ENCODE peak calls at places on chromosomes 5 and 9, in nine cellular contexts. M, U, I, D, V, L, K, P and H are unnamed samples. For H3K9me3, the result is how much of the 10 kb centered on the place peaks cover.

GRCh38 chr9:89779416-89779815 is 174.6 kb downstream of the GADD45G start:
- DNase-seq in V (peak), D (no peak), I (no peak), P (no peak), M (no peak), K (no peak), U (no peak), L (no peak), H (no peak)

GRCh38 chr9:36928670-36929349 is 105.3 kb downstream of the PAX5 start:
- DNase-seq in P (no peak), I (no peak), L (peak), D (no peak), V (no peak), U (no peak), M (no peak), K (no peak), H (no peak)

GRCh38 chr5:75710630-75711029 is 6.6 kb downstream of the POC5 start:
- DNase-seq in D (no peak), M (no peak), U (no peak), I (no peak), P (no peak), V (no peak), L (no peak), K (no peak), H (no peak)

GRCh38 chr5:89236900-89237299 is 353.9 kb upstream of the MEF2C start:
- DNase-seq in K (no peak), D (no peak), M (no peak), I (no peak), V (peak), L (no peak), P (no peak), U (no peak), H (no peak)

GRCh38 chr5:150734579-150735384 is 24.0 kb downstream of the DCTN4 start:
- DNase-seq in L (no peak), M (peak), U (peak), V (no peak), I (peak), D (peak), P (no peak), K (no peak), H (no peak)

GRCh38 chr9:115015018-115015635 is 84.7 kb upstream of the TNFSF8 start:
- DNase-seq in L (peak), P (peak), I (no peak), M (no peak), K (peak), D (no peak), V (peak), U (no peak), H (no peak)

GRCh38 chr9:88092699-88093359 is 45.4 kb downstream of the SPATA31C2 start:
- DNase-seq in M (peak), I (no peak), K (no peak), P (no peak), V (peak), L (peak), U (no peak), D (peak), H (no peak)

GRCh38 chr9:101119206-101119819 is 90.8 kb downstream of the PLPPR1 start:
- DNase-seq in U (peak), V (no peak), M (no peak), D (peak), I (no peak), K (peak), L (peak), P (peak), H (no peak)

GRCh38 chr5:148739524-148739923 is 85.2 kb upstream of the HTR4 start:
- DNase-seq in K (no peak), D (no peak), L (no peak), U (no peak), P (no peak), I (no peak), V (peak), M (no peak), H (no peak)

GRCh38 chr5:143314664-143315063 is 88.8 kb downstream of the NR3C1 start:
- DNase-seq in K (no peak), U (no peak), P (no peak), L (peak), I (no peak), D (no peak), V (peak), M (no peak), H (no peak)

GRCh38 chr9:77595426-77596051 is 52.6 kb downstream of the GNA14 start:
- DNase-seq in D (no peak), M (no peak), V (no peak), I (no peak), U (no peak), L (peak), K (no peak), P (peak), H (no peak)

DNA sequence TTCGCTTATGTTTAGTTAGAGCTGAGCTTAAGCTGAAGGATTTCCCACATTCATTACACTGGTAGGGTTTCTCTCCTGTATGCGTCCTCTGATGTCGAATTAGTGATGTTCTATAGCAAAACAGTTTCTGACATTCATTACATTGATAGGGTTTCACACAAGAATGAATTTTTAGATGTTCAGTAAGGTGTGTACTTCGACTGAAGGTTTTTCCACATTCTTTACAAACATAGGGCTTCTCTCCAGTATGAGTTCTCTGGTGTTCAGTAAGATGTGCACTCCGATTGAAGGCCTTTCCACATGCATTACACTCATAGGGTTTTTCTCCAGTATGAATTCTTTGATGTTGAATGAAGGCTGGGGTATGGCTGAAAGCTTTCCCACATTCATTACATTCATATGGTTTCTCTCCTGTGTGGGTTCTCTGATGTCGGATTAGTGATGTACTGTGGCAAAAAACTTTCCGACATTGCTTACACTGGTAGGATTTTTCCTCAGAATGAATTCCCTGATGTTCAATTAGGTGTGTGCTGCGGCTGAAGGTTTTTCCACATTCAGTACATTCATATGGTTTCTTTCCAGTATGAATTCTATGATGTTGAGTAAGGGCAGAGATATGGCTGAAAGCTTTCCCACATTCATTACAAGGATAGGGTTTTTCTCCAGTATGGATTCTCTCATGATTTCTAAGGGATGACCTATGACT is 14.6 kb downstream of the ZNF883 start:
- DNase-seq in P (no peak), I (no peak), L (no peak), K (no peak), M (no peak), D (no peak), V (peak), U (no peak), H (no peak)
- H3K9me3 ChIP-seq in P (under half), I (under half), L (under half), K (half or more), M (half or more), D (half or more), V (under half), U (half or more), H (under half)

GRCh38 chr9:17322882-17323864 is 188.3 kb downstream of the CNTLN start:
- DNase-seq in D (no peak), P (peak), U (no peak), L (no peak), I (no peak), M (no peak), K (no peak), V (no peak), H (no peak)
- H3K4me3 ChIP-seq in D (no peak), P (no peak), U (no peak), L (no peak), I (no peak), M (no peak), K (no peak), V (no peak), H (no peak)

DNA sequence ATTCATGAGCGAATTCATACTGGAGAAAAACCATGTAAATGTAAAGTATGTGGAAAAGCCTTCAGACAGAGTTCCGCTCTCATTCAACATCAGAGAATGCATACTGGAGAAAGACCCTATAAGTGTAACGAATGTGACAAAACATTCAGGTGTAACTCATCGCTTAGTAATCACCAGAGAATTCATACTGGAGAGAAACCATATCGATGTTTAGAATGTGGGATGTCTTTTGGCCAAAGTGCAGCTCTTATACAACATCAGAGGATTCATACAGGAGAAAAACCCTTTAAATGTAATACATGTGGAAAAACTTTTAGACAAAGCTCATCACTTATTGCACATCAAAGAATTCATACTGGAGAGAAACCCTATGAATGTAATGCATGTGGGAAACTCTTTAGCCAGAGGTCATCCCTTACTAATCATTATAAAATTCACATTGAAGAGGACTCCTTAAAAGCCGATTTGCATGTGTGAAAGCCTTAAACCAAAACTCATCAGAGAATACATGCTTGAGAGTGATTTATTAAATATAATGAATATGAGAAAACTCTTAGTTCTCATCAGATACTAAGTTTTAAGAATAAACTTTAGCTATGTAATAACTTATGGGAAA is 11.8 kb upstream of the ZFP2 start:
- DNase-seq in D (no peak), M (no peak), L (no peak), V (no peak), P (no peak), U (no peak), I (no peak), K (no peak), H (no peak)
- H3K9me3 ChIP-seq in D (half or more), M (half or more), L (under half), V (under half), P (under half), U (half or more), I (under half), K (half or more), H (under half)

DNA sequence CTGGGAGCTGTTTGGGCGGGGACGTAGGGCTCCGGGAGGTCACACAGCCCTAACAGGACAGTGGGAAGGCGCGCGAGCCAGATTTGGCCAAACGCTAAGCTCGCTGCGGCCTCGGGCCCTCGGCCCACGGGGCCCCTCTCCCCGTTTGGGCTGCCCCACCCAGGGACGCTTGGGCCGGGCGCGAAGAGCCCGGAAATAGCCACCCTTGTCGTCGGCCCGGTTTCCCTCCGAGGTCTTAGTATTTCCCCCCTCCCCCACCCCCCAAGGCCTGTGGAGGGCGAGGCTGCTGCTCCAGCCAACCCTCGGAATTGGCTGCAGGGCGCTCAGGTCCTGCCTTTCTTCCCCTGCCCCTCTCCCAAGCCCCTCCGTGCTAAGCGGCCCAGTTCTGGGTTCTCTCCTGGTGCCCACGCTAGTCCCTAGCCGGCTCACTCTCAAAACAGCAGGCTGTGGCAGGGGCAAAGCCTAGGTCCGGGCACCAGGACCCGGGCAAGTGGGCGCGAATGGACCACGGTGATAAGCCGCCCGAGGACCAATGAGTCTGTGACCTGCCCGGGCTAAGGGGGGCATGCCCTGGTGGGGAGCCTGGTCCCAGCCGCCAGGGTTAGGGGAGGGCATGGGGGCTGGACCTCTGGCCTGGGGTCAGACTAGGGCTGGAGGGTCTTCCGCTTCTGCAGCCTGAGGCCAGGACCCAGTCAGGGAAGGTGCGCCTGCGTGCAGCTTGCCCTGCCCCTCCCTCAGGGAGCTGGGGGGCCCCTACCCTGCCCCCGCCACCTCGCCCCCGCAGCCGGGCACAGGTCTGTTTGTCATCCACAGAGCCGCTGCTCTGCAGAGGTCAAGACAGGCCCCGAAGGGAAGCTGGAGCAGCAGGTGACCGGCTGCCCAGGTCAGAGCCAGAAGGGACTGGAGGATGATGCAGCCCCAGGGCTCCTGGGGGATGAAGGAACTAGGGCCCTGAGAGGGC is 5.0 kb upstream of the IRX4 start:
- DNase-seq in P (no peak), L (no peak), I (no peak), D (peak), K (no peak), U (no peak), M (no peak), V (no peak), H (no peak)
- H3K4me3 ChIP-seq in P (no peak), L (peak), I (no peak), D (no peak), K (peak), U (no peak), M (no peak), V (no peak), H (no peak)

GRCh38 chr5:141250576-141250975 is 5.4 kb downstream of the PCDHB15 start:
- DNase-seq in M (no peak), D (no peak), K (no peak), I (no peak), P (no peak), V (no peak), L (no peak), U (no peak), H (no peak)
- H3K9me3 ChIP-seq in M (half or more), D (half or more), K (half or more), I (under half), P (under half), V (under half), L (under half), U (half or more), H (under half)

GRCh38 chr9:33751536-33752129 is 43.7 kb upstream of the PRSS3 start:
- DNase-seq in D (no peak), M (no peak), V (no peak), P (no peak), I (no peak), U (no peak), K (no peak), L (no peak), H (no peak)

GRCh38 chr9:33752130-33752637 is 43.2 kb upstream of the PRSS3 start:
- DNase-seq in K (no peak), D (no peak), U (no peak), L (no peak), V (no peak), I (no peak), P (no peak), M (no peak), H (no peak)

GRCh38 chr9:33750307-33750838 is 45.0 kb upstream of the PRSS3 start:
- DNase-seq in K (no peak), V (no peak), P (peak), M (no peak), U (no peak), I (no peak), L (peak), D (no peak), H (no peak)

GRCh38 chr9:33748633-33749304 is 46.6 kb upstream of the PRSS3 start:
- DNase-seq in V (no peak), K (no peak), L (no peak), U (no peak), P (no peak), D (no peak), I (peak), M (no peak), H (no peak)

DNA sequence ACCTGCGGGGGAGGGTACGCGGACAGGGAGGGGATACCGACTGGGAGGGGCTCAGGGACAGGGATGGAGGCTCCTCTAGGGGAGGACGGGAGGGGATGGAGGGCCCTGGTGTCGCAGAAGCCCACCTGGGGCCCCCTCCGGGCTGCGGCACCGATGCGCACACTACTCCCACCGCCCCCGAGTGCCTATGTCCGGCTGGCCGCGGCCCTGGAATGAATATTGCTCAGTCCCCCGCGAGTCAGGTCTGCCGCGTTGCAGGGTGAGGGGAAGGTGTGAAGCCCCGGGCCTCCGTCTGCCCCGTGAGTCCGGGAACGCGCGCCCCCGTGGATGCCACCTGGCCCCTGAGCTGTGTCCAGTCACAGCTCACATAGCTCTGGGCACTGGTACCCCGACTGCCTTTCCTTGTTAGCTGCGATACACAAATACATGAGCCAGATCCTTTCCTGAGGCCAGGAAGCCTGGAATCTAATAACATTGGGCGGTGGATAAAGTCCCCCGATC is 44.5 kb upstream of the PRSS3 start:
- DNase-seq in D (no peak), K (no peak), P (peak), L (peak), I (no peak), U (no peak), M (no peak), V (no peak), H (no peak)
- H3K4me3 ChIP-seq in D (no peak), K (no peak), P (peak), L (peak), I (peak), U (no peak), M (peak), V (peak), H (peak)

DNA sequence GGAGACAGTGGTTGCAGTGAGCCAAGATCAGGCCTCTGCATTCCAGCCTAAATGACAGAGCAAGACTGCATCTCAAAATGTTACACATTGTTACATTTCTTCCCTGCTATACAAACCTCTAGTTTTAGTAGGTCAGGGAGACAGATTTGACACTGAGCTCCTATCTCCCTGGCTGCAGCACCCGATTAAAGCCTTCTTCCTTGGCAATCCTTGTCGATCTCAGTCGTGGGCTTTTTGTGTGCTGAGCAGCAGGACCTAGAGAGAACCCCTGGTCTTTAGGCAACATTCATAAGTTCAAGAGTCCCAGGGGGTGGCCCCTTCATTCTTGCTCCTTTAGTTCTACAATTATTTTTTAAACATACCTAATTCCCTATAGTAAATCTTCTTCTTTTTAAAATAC is 13.0 kb downstream of the SERINC5 start:
- DNase-seq in I (no peak), U (no peak), D (no peak), P (no peak), L (no peak), K (no peak), V (no peak), M (no peak), H (no peak)
- H3K9me3 ChIP-seq in I (under half), U (under half), D (under half), P (under half), L (under half), K (under half), V (under half), M (under half), H (under half)

GRCh38 chr5:120512068-120512467 is 48.0 kb downstream of the PRR16 start:
- DNase-seq in P (no peak), K (peak), M (no peak), D (no peak), V (no peak), I (no peak), U (no peak), L (no peak), H (no peak)

GRCh38 chr5:120509056-120509455 is 45.0 kb downstream of the PRR16 start:
- DNase-seq in U (no peak), L (no peak), D (no peak), I (no peak), K (no peak), P (no peak), V (peak), M (no peak), H (peak)

GRCh38 chr5:120510098-120510634 is 46.1 kb downstream of the PRR16 start:
- DNase-seq in U (no peak), M (no peak), I (no peak), L (no peak), V (no peak), P (no peak), K (no peak), D (no peak), H (no peak)

GRCh38 chr5:120512757-120513650 is 48.9 kb downstream of the PRR16 start:
- DNase-seq in P (no peak), D (no peak), K (no peak), V (no peak), L (no peak), I (no peak), U (no peak), M (no peak), H (no peak)

GRCh38 chr5:120510994-120511686 is 47.0 kb downstream of the PRR16 start:
- DNase-seq in I (no peak), M (no peak), K (no peak), D (no peak), V (no peak), U (no peak), L (no peak), P (peak), H (no peak)
- H3K4me3 ChIP-seq in I (no peak), M (no peak), K (no peak), D (no peak), V (no peak), U (no peak), L (no peak), P (no peak), H (no peak)

DNA sequence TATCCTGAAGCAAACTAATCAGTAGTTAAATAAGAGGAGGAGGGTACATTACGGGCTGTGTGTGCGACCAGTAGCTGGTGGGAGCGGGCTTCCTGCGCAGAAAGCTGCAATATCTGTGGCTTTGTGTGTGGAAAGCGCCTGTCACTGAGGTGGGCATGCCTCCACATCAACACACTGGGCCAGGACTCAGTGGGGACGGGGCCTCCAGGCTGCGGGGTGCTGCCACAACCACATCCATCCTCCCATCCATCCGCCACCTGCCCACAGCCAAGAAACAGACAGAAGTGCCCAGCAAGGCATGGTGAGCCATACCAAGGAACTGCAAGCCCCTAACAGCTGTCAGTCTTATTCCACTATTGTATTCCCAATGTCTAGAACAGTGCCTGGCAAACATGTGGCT is 73.4 kb downstream of the COL23A1 start:
- DNase-seq in V (no peak), U (no peak), M (peak), P (no peak), D (no peak), L (no peak), I (no peak), K (no peak), H (no peak)
- H3K9me3 ChIP-seq in V (under half), U (under half), M (under half), P (under half), D (under half), L (under half), I (under half), K (under half), H (half or more)

GRCh38 chr9:99134893-99135341 is 30.0 kb downstream of the TGFBR1 start:
- DNase-seq in V (peak), L (peak), D (no peak), I (no peak), M (no peak), P (no peak), U (no peak), K (no peak), H (peak)
- H3K4me3 ChIP-seq in V (no peak), L (no peak), D (no peak), I (no peak), M (no peak), P (no peak), U (no peak), K (no peak), H (no peak)